ENCODE peak calls at places on chromosomes 1 and 21, in seven cellular contexts. O, B, H, P, T, N and Y are unnamed samples.

GRCh38 chr1:91406773-91407389 is 2.2 kb upstream of the HFM1 start:
- DNase-seq in O (no peak), B (peak), H (no peak), P (no peak), T (no peak), N (no peak), Y (no peak)

GRCh38 chr1:1088036-1088800 is 14.1 kb upstream of the RNF223 start:
- DNase-seq in O (peak), B (no peak), H (no peak), P (no peak), T (peak), N (peak), Y (no peak)

GRCh38 chr1:175178056-175178455 is 14.5 kb downstream of the KIAA0040 start:
- DNase-seq in O (no peak), B (no peak), H (no peak), P (no peak), T (no peak), N (no peak), Y (no peak)

GRCh38 chr1:25782608-25783201 is 17.3 kb upstream of the SELENON start:
- DNase-seq in O (no peak), B (peak), H (no peak), P (no peak), T (no peak), N (no peak), Y (no peak)

GRCh38 chr1:202800742-202801141 is 7.5 kb downstream of the KDM5B start:
- DNase-seq in O (no peak), B (no peak), H (no peak), P (no peak), T (no peak), N (no peak), Y (no peak)

GRCh38 chr1:156452863-156453262 is 47.7 kb downstream of the MEF2D start:
- DNase-seq in O (no peak), B (no peak), H (no peak), P (no peak), T (no peak), N (no peak), Y (no peak)

GRCh38 chr1:31771891-31772668 is 7.9 kb upstream of the ADGRB2 start:
- DNase-seq in O (no peak), B (no peak), H (no peak), P (peak), T (no peak), N (no peak), Y (no peak)

GRCh38 chr1:46581685-46582455 is 22.2 kb downstream of the MKNK1 start:
- DNase-seq in O (no peak), B (no peak), H (no peak), P (no peak), T (no peak), N (no peak), Y (no peak)

GRCh38 chr21:29371464-29371863 is 72.7 kb downstream of the BACH1 start:
- DNase-seq in O (no peak), B (no peak), H (no peak), P (no peak), T (peak), N (no peak), Y (no peak)

GRCh38 chr1:81477704-81478103 is 323.0 kb upstream of the ADGRL2 start:
- DNase-seq in O (no peak), B (no peak), H (no peak), P (no peak), T (no peak), N (no peak), Y (no peak)

GRCh38 chr1:9957726-9958125 is 14.5 kb downstream of the NMNAT1 start:
- DNase-seq in O (no peak), B (peak), H (no peak), P (no peak), T (no peak), N (no peak), Y (no peak)

GRCh38 chr1:222370911-222371717 is 176.8 kb downstream of the HHIPL2 start:
- DNase-seq in O (no peak), B (no peak), H (no peak), P (no peak), T (no peak), N (no peak), Y (no peak)

GRCh38 chr1:221254813-221255212 is 375.6 kb downstream of the HLX start:
- DNase-seq in O (no peak), B (no peak), H (no peak), P (no peak), T (no peak), N (no peak), Y (no peak)

GRCh38 chr21:37431243-37431642 is 64.7 kb downstream of the DYRK1A start:
- DNase-seq in O (no peak), B (no peak), H (no peak), P (no peak), T (no peak), N (no peak), Y (no peak)

GRCh38 chr1:157092831-157093230 is 6.8 kb downstream of the ETV3L start:
- DNase-seq in O (no peak), B (no peak), H (no peak), P (no peak), T (no peak), N (peak), Y (no peak)

GRCh38 chr1:40130892-40131291 is 30.3 kb upstream of the RLF start:
- DNase-seq in O (no peak), B (no peak), H (no peak), P (no peak), T (no peak), N (no peak), Y (no peak)

GRCh38 chr1:178946855-178947687 is 76.2 kb upstream of the ANGPTL1 start:
- DNase-seq in O (no peak), B (no peak), H (no peak), P (no peak), T (no peak), N (no peak), Y (no peak)

GRCh38 chr1:52306227-52307006 is 59.6 kb downstream of the CC2D1B start:
- DNase-seq in O (no peak), B (no peak), H (no peak), P (no peak), T (peak), N (no peak), Y (no peak)

GRCh38 chr1:82387070-82387366 is 586.3 kb downstream of the ADGRL2 start:
- DNase-seq in O (no peak), B (no peak), H (no peak), P (no peak), T (no peak), N (no peak), Y (no peak)

GRCh38 chr1:201536542-201536941 is 2.4 kb upstream of the NAV1 start:
- DNase-seq in O (peak), B (no peak), H (no peak), P (no peak), T (no peak), N (no peak), Y (no peak)
- H3K27ac ChIP-seq in O (peak), B (no peak), H (no peak), P (peak), T (no peak), N (peak), Y (peak)

DNA sequence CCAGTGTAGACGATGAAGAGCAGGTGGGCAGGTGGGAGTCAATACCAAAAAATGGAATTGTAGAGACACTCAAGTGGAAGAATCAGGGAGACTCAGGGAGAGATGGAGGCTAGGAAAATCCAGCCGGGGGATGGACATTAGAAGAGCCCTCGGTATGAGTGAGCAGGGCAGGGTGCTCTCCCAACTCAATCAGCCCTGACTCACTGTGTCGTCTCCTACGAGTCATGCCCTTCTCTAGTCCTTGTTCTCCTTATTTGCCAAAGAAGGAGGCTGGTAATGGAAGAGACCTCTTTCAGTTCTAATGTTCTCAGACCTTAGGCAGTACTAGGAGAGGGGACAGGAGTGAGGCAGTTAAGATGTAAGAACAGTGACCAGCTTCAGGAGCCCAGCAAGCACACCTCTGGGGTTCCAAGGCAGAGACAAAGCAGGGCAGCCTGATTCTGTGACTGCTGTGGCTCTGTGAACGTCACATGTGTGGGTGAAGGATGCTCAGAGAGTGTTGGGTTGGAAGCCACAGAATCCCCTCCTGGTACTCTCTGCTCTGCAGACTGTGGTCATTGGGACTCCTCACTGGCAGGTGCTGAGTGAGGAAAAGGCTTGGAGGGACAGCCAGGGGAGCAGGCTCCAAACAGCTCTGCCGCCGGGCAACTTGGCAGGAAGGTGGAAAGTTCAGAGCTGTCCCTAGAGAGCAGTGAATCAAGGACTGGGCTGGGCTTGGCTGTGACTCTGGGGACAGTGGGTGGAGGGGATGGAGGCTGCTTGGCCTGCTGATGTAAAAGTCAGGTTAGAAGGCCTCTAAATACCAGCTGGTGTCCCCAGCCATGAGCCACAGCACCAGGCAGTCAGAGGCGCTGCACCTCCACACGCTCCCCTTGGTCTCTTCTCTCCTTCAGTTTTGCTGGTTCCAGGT is 11.1 kb upstream of the GJA5 start:
- DNase-seq in O (no peak), B (no peak), H (no peak), P (no peak), T (no peak), N (no peak), Y (no peak)
- H3K4me3 ChIP-seq in O (no peak), B (no peak), H (no peak), P (peak), T (no peak), N (no peak), Y (no peak)

DNA sequence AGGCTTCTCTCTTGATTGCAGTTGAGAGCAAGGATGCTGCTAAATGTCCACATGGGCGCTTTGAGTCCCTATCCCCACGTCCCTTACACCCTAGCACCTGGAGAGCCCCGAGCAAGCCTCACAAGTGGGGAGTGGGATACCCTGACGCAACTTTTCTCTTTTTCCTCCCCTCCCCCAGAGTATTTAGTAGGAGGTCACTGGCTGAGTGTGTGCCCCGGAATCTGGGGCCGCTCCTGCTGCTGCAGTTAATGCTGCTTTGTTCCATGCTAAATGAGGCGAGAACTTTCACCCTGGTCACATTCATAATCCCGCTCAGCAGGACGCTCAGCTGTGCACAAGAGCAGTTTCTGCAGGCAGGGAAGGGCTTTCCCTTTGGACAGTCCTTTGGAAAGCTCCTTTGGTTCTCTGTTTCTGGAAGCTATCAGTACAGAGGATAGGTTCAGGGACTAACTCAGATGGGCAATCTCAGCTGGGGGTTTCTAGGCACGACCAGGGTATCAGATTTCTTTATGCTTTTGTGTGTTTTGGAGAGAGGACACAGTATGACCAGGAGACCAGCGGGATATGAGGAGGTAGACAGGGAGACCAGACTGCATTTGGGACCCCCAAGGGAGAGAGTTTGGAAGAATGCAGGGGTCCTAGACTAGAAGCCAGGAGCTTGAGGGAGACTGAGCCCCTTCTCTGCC is 75.9 kb downstream of the NOS1AP start:
- DNase-seq in O (no peak), B (peak), H (no peak), P (no peak), T (peak), N (no peak), Y (no peak)
- H3K27ac ChIP-seq in O (no peak), B (peak), H (peak), P (no peak), T (peak), N (no peak), Y (no peak)

GRCh38 chr1:99173282-99173681 is 91.0 kb upstream of the PLPPR4 start:
- DNase-seq in O (no peak), B (no peak), H (no peak), P (no peak), T (no peak), N (no peak), Y (no peak)

GRCh38 chr1:99170516-99170915 is 93.8 kb upstream of the PLPPR4 start:
- DNase-seq in O (no peak), B (no peak), H (no peak), P (no peak), T (no peak), N (no peak), Y (no peak)

GRCh38 chr1:99176753-99177152 is 87.5 kb upstream of the PLPPR4 start:
- DNase-seq in O (no peak), B (no peak), H (no peak), P (no peak), T (no peak), N (no peak), Y (no peak)

GRCh38 chr1:99173900-99174299 is 90.4 kb upstream of the PLPPR4 start:
- DNase-seq in O (no peak), B (no peak), H (no peak), P (no peak), T (no peak), N (no peak), Y (no peak)

GRCh38 chr1:99171126-99171813 is 93.0 kb upstream of the PLPPR4 start:
- DNase-seq in O (no peak), B (no peak), H (no peak), P (no peak), T (peak), N (no peak), Y (no peak)
- H3K4me3 ChIP-seq in O (no peak), B (no peak), H (no peak), P (no peak), T (no peak), N (no peak), Y (no peak)

GRCh38 chr1:164561007-164561406 is 2.0 kb downstream of the PBX1 start:
- DNase-seq in O (no peak), B (no peak), H (no peak), P (no peak), T (no peak), N (no peak), Y (no peak)
- H3K27ac ChIP-seq in O (peak), B (peak), H (no peak), P (peak), T (no peak), N (peak), Y (peak)

DNA sequence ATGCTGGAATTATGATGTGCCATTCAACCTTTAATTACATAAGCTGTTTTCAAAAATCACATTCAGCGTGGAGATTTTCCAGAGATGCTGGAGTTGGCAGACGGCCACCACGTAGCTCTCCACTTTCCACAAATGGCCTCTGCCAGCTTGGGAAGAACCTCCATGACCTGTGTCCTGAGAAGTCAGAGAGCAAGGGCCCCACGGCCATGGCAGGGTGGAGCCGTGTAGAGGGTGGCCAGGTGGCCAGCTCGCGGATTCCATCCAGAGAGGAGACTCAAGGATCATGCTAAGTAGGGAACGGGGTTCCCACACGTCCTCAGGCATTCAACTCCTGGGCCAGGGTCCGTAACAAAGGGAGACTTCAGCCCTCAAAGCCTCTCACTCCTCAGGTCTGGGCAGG is 1.3 kb upstream of the GALE start:
- DNase-seq in O (peak), B (no peak), H (no peak), P (no peak), T (no peak), N (peak), Y (no peak)
- H3K4me3 ChIP-seq in O (no peak), B (no peak), H (no peak), P (peak), T (no peak), N (no peak), Y (no peak)

GRCh38 chr1:94884101-94884875 is 42.6 kb downstream of the CNN3 start:
- DNase-seq in O (no peak), B (no peak), H (no peak), P (no peak), T (peak), N (peak), Y (no peak)

GRCh38 chr1:94886361-94886760 is 40.5 kb downstream of the CNN3 start:
- DNase-seq in O (no peak), B (no peak), H (no peak), P (no peak), T (peak), N (no peak), Y (no peak)

GRCh38 chr1:94887603-94888171 is 39.2 kb downstream of the CNN3 start:
- DNase-seq in O (no peak), B (no peak), H (no peak), P (no peak), T (peak), N (no peak), Y (no peak)

GRCh38 chr1:94888201-94888600 is 38.7 kb downstream of the CNN3 start:
- DNase-seq in O (no peak), B (no peak), H (no peak), P (no peak), T (no peak), N (no peak), Y (no peak)

DNA sequence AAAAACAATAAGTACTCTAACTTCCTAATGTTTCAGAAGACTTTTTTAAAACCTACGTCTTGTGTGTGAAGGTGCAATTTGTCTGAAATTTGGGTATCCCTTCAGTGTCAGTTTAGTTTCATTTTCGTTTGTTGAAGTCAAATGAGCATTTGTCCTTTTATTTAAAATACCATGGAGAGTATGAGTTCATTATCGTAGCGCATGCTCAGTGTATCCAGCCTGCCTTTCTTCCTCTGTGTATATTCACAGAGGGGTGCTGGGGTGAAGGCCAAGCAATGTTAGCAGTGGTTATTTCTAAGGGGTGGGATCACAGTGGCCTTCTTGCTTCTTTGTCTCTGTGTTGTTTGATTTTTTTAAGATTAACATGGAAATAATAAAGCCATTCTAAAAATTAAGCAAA is 43.2 kb downstream of the CNN3 start:
- DNase-seq in O (no peak), B (no peak), H (no peak), P (no peak), T (no peak), N (no peak), Y (no peak)
- H3K27ac ChIP-seq in O (peak), B (no peak), H (no peak), P (peak), T (peak), N (peak), Y (peak)

DNA sequence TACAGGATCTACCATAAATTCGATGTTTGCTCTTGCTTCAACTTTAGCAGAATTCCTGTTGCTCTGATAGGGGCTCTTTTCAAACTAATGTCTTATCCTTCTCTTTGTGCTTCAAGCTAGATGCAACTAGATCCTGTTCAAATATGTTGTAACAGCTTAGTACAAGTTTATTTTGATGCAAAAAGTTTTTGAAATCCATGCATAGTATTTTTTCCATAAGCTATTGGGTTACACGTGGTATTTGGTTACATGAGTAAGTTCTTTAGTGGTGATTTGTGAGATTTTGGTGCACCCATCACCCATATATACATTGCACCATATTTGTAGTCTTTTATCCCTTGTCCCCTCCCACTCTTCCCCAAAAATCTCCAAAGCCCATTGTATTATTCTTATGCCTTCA is 907.7 kb downstream of the LTN1 start:
- DNase-seq in O (no peak), B (no peak), H (no peak), P (no peak), T (no peak), N (no peak), Y (no peak)
- H3K4me3 ChIP-seq in O (no peak), B (no peak), H (no peak), P (no peak), T (no peak), N (no peak), Y (no peak)

GRCh38 chr1:11563560-11564069 is 84.7 kb downstream of the DISP3 start:
- DNase-seq in O (no peak), B (no peak), H (no peak), P (no peak), T (peak), N (no peak), Y (no peak)
- H3K27ac ChIP-seq in O (no peak), B (no peak), H (no peak), P (no peak), T (peak), N (no peak), Y (peak)

GRCh38 chr1:150008699-150009098 is 1.8 kb downstream of the OTUD7B start:
- DNase-seq in O (no peak), B (no peak), H (no peak), P (no peak), T (no peak), N (no peak), Y (no peak)
- H3K4me3 ChIP-seq in O (peak), B (peak), H (peak), P (peak), T (peak), N (no peak), Y (peak)